ENCODE peak calls at places on chromosomes 11 and 22, in eight cellular contexts. C, X, S, M, D, W, Q and U are unnamed samples.

GRCh38 chr11:131584694-131585592 is 214.5 kb downstream of the NTM start:
- DNase-seq in X (peak), C (no peak), W (peak), M (no peak), D (no peak), S (no peak), Q (peak), U (no peak)

GRCh38 chr11:131977231-131977630 is 606.8 kb downstream of the NTM start:
- DNase-seq in D (no peak), X (peak), C (no peak), M (peak), Q (no peak), W (no peak), S (no peak), U (no peak)

GRCh38 chr11:67371549-67372231 is 1.7 kb downstream of the CLCF1 start:
- DNase-seq in D (no peak), C (no peak), Q (no peak), M (peak), W (no peak), X (no peak), S (peak), U (peak)

GRCh38 chr22:38733329-38734202 is 22.2 kb downstream of the SUN2 start:
- DNase-seq in C (peak), X (peak), Q (peak), W (peak), S (peak), M (no peak), D (no peak), U (no peak)

GRCh38 chr22:28017558-28017820 is 98.4 kb upstream of the PITPNB start:
- DNase-seq in M (no peak), C (no peak), Q (no peak), S (no peak), W (no peak), D (no peak), X (no peak), U (no peak)

GRCh38 chr11:90500922-90501568 is 278.2 kb upstream of the CHORDC1 start:
- DNase-seq in M (peak), Q (no peak), X (no peak), W (no peak), S (no peak), C (no peak), D (no peak), U (no peak)

GRCh38 chr11:77081381-77081851 is 14.6 kb downstream of the CAPN5 start:
- DNase-seq in W (no peak), X (no peak), Q (no peak), C (no peak), S (no peak), D (no peak), M (no peak), U (peak)

GRCh38 chr11:3367221-3367620 is 11.7 kb downstream of the ZNF195 start:
- DNase-seq in C (no peak), X (no peak), S (no peak), W (no peak), D (no peak), M (no peak), Q (no peak), U (no peak)

GRCh38 chr11:58135171-58135570 is 9.8 kb upstream of the OR9I1 start:
- DNase-seq in S (no peak), D (no peak), M (no peak), C (no peak), W (no peak), X (no peak), Q (no peak), U (no peak)

GRCh38 chr11:78039919-78040671 is 17.0 kb upstream of the KCTD14 start:
- DNase-seq in W (peak), C (no peak), S (no peak), X (peak), D (no peak), Q (peak), M (peak), U (no peak)